ENCODE peak calls at places on chromosomes 7 and 10, in four cellular contexts. E, T, Y and G are unnamed samples.

GRCh38 chr7:138613630-138614029 is 87.5 kb downstream of the SVOPL start:
- DNase-seq in E (no peak), T (no peak), Y (no peak), G (no peak)

GRCh38 chr10:133210398-133211140 is 19.4 kb upstream of the UTF1 start:
- DNase-seq in E (no peak), T (no peak), Y (no peak), G (no peak)

GRCh38 chr7:98280296-98280695 is 1.2 kb upstream of the BRI3 start:
- DNase-seq in E (no peak), T (no peak), Y (no peak), G (no peak)

GRCh38 chr7:116687801-116688201 is 15.8 kb downstream of the MET start:
- DNase-seq in E (peak), T (no peak), Y (no peak), G (no peak)

GRCh38 chr7:3198316-3198715 is 102.7 kb upstream of the SDK1 start:
- DNase-seq in E (no peak), T (no peak), Y (no peak), G (no peak)

GRCh38 chr7:2607122-2607912 is 24.5 kb upstream of the TTYH3 start:
- DNase-seq in E (no peak), T (no peak), Y (no peak), G (no peak)

GRCh38 chr7:14761506-14762296 is 140.8 kb downstream of the DGKB start:
- DNase-seq in E (peak), T (no peak), Y (no peak), G (no peak)

GRCh38 chr7:93442478-93443224 is 131.9 kb downstream of the CALCR start:
- DNase-seq in E (peak), T (peak), Y (peak), G (peak)

GRCh38 chr10:77636286-77636966 is 1.2 kb downstream of the KCNMA1 start:
- DNase-seq in E (no peak), T (no peak), Y (peak), G (peak)

GRCh38 chr10:110857265-110858158 is 14.2 kb upstream of the PDCD4 start:
- DNase-seq in E (peak), T (no peak), Y (no peak), G (peak)

GRCh38 chr10:110859947-110860376 is 11.8 kb upstream of the PDCD4 start:
- DNase-seq in E (peak), T (no peak), Y (no peak), G (no peak)

GRCh38 chr10:110860576-110861241 is 11.0 kb upstream of the PDCD4 start:
- DNase-seq in E (no peak), T (no peak), Y (no peak), G (no peak)

GRCh38 chr10:110858297-110858934 is 13.3 kb upstream of the PDCD4 start:
- DNase-seq in E (no peak), T (no peak), Y (no peak), G (no peak)

DNA sequence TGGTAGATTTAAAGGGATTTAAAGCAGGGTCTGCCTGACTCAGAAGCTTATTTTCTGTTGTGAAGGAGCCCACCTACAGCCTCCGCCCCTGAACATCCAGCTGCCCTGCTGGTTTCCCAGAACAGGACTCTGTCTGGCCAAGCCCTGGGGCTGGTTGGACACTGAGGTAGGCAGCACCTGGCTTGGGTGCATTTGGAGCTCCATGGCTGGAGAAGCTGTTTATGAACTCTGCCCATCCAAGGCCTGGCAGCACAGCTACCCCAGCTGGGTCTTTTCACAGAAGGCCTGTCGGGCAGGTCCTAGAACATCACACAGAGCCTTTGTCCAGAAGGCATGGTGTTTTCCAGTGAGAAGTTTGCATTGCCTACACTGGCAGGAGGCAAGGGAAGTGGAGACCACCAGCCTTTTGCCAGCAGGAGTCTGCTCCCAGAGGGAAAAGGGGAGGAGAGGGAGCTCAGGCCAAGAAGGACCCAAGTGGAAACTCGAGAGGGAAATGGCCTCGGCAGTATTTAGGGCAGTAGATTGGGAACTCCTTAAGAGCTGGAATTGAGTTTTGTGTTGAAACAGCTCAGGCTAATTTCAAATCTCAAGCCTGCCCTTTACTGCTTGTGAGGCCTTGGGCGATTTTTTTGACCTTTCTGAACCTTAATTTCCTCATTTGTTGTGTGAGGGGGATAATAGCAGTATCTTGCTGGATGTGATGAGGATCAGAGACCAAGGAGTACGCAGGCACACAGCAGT is 12.4 kb upstream of the PDCD4 start:
- DNase-seq in E (no peak), T (no peak), Y (no peak), G (no peak)
- H3K4me2 ChIP-seq in E (peak), T (no peak), Y (no peak), G (no peak)

GRCh38 chr7:41378156-41378555 is 324.7 kb downstream of the INHBA start:
- DNase-seq in E (no peak), T (no peak), Y (no peak), G (no peak)

GRCh38 chr7:41374150-41374848 is 328.6 kb downstream of the INHBA start:
- DNase-seq in E (no peak), T (no peak), Y (no peak), G (no peak)
- H4K5ac ChIP-seq in E (no peak), T (no peak), Y (no peak), G (no peak)

GRCh38 chr7:133693281-133693680 is 433.9 kb upstream of the LRGUK start:
- DNase-seq in E (no peak), T (no peak), Y (no peak), G (no peak)

GRCh38 chr7:133695976-133696531 is 431.1 kb upstream of the LRGUK start:
- DNase-seq in E (no peak), T (no peak), Y (no peak), G (no peak)

GRCh38 chr7:133690740-133691139 is 436.4 kb upstream of the LRGUK start:
- DNase-seq in E (no peak), T (no peak), Y (no peak), G (no peak)

GRCh38 chr7:133688483-133689239 is 435.8 kb downstream of the EXOC4 start:
- DNase-seq in E (peak), T (no peak), Y (no peak), G (no peak)

DNA sequence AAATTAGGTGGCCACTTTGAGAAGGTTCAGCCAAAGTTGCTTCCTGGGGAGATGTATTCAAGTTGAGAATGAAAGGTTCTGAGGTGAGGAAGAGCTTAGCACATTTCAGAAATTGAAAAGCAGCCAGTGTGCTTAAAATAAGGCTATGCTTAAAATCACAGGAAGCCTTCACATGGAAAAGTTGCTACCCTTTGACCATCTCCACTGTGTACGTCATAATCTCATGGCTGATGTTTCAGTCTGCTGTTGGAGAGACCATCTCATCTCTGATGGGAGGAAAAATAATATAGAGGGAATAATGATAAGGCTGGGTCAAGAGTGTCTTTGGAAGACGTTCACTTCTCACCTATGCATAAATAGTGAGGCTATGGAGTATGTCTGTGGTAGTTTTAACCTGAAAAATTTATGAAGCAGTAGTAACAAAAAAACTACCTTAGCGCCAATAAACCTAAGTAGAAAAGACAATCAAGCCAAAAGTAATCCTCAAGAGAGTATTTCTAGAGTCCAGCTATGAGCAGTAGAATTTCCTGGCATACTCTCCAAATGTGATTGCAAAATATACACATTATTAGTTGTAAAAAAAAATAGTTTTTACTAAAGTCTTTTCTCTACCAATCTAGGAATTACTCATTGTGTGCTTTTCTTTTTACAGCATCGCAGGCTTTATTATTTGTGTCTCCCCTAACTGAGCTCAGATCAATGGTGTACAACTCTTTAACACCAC is 435.3 kb upstream of the LRGUK start:
- DNase-seq in E (peak), T (no peak), Y (no peak), G (no peak)
- H3K27ac ChIP-seq in E (no peak), T (no peak), Y (no peak), G (no peak)

GRCh38 chr7:106612432-106612831 is 48.5 kb downstream of the CCDC71L start:
- DNase-seq in E (no peak), T (no peak), Y (no peak), G (no peak)
- H3K4me2 ChIP-seq in E (no peak), T (no peak), Y (no peak), G (no peak)

DNA sequence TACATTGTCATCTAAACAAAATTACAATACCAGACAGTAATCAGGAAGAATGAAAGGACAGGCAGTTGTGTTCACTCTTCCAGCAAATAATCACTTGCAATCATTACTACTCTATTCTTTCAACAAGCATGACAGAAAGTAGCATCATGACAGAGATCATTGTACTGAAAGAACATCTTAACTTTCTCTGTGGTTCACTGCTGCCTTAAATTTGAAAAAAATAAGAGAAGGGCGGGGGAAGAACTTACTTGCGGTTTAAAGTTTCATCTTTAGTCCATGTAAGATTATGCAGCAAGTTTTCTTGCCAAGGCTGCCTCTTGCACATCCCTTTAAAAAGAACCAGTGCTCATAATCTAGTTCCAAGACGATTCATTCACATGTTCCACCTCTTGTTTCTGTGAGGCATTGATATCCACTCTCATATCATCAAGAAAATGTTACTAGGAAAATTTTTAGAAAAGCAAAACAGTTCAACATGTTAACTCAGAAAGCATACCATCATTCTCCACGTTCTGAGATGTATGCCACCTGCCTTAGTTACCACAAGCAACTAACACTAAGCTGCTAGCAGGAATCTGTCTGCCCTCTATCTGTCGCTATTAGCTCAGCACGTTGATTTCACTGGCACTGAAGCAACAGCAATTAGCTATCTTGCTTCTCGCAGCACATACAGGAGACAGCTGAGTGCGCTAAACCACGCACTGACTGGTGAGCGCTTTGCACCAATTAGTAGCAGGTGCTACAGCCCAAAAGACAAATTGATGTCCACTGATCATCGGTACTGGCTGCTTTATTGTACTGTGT is at the start of gene PCDH15:
- DNase-seq in E (no peak), T (peak), Y (peak), G (peak)
- H4K5ac ChIP-seq in E (no peak), T (no peak), Y (no peak), G (no peak)

DNA sequence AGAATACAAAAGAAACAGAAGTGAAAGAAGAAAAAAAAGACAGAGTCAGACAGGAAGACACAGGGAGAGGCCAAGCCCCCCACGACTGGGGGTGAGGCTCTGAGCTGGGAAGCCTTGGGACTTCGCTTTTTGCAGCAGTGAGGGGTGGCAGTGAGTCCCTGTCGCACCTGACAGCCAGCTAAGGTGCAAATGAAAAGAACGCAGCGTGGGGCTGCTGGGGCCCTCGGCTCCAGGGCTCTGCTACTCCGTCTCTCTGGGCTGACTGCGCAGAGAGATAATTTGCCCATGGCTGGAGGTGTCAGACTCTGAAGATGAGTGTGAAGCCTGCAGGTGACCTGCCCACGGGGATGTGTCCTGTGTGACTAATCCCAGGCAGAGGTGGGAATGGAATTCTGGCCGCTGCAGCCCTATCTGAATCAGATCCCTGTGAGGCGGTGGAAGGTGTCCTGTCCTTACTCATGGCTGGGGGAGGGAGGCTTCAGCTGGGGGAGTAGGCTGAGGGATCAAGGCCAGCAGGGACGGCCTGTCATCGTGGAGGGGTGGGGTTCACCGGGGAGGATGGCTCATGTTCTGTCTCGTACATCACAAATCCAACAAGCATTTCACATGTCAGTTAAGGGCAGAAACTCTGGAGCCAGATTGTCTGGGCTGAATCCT is 96.4 kb downstream of the SLIT1 start:
- DNase-seq in E (no peak), T (no peak), Y (no peak), G (peak)
- H3K27ac ChIP-seq in E (no peak), T (no peak), Y (no peak), G (peak)

DNA sequence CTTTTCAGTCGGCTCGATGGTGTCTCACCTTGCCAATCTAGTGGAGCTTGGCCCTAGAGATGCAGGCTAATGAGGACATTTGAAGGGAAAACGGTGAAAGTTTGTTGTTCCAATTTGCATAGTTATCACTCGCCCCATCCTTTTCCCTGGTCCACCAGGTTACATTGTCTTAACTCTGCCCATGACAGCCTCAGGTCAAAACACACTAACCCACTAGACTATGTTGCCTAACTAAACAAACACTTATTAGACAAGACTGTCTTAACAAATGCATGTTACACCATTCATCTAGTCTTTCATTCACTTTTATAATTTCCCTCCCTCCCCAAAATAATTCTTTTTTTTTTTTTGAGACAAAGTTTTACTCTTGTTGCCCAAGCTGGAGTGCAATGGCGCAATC is 40.7 kb downstream of the USP6NL start:
- DNase-seq in E (no peak), T (no peak), Y (no peak), G (no peak)
- H3K4me2 ChIP-seq in E (no peak), T (no peak), Y (no peak), G (no peak)

GRCh38 chr7:50364645-50365044 is 60.1 kb downstream of the IKZF1 start:
- DNase-seq in E (no peak), T (no peak), Y (no peak), G (no peak)

GRCh38 chr7:50367570-50367969 is 63.1 kb downstream of the IKZF1 start:
- DNase-seq in E (no peak), T (no peak), Y (no peak), G (no peak)

GRCh38 chr7:50368366-50368765 is 63.9 kb downstream of the IKZF1 start:
- DNase-seq in E (no peak), T (no peak), Y (no peak), G (no peak)

GRCh38 chr7:50367098-50367497 is 62.6 kb downstream of the IKZF1 start:
- DNase-seq in E (no peak), T (no peak), Y (no peak), G (no peak)

GRCh38 chr7:50366311-50366710 is 61.8 kb downstream of the IKZF1 start:
- DNase-seq in E (no peak), T (no peak), Y (no peak), G (no peak)
- H4K5ac ChIP-seq in E (no peak), T (no peak), Y (no peak), G (no peak)

GRCh38 chr7:39647816-39648215 is 24.4 kb downstream of the RALA start:
- DNase-seq in E (no peak), T (no peak), Y (no peak), G (no peak)
- H3K27ac ChIP-seq in E (no peak), T (no peak), Y (no peak), G (no peak)

GRCh38 chr10:76430330-76430729 is 998.9 kb downstream of the LRMDA start:
- DNase-seq in E (no peak), T (no peak), Y (no peak), G (no peak)
- H3K4me2 ChIP-seq in E (no peak), T (no peak), Y (no peak), G (no peak)